ENCODE peak calls at places on chromosomes 3 and 15, in ten cellular contexts. W, F, O, I, M, K, H, P, C and S are unnamed samples.

GRCh38 chr3:181940703-181941102 is 229.0 kb downstream of the SOX2 start:
- DNase-seq in F (no peak), H (no peak), M (no peak), P (no peak), C (no peak), W (no peak), K (no peak), O (no peak), I (no peak), S (no peak)

GRCh38 chr3:58952128-58952917 is 97.5 kb downstream of the CFAP20DC start:
- DNase-seq in O (no peak), P (no peak), H (no peak), I (no peak), C (no peak), K (no peak), W (no peak), F (no peak), M (no peak), S (no peak)

GRCh38 chr3:195815169-195815771 is 3.5 kb upstream of the MUC4 start:
- DNase-seq in K (no peak), W (no peak), F (no peak), I (no peak), O (no peak), P (peak; percentile 52), H (no peak), C (no peak), M (no peak), S (no peak)

GRCh38 chr3:186569779-186570095 is 783 bp upstream of the DNAJB11 start:
- DNase-seq in F (no peak), O (no peak), M (peak; percentile 11), K (no peak), P (no peak), H (no peak), W (no peak), I (no peak), C (no peak), S (no peak)

GRCh38 chr3:65107174-65107573 is 419.4 kb upstream of the ADAMTS9 start:
- DNase-seq in M (no peak), O (no peak), H (peak; percentile 31), F (no peak), I (no peak), K (peak; percentile 51), W (no peak), P (no peak), C (no peak), S (no peak)

GRCh38 chr3:125367403-125368230 is 7.5 kb downstream of the ZNF148 start:
- DNase-seq in M (no peak), P (no peak), O (no peak), I (no peak), K (peak; percentile 24), C (no peak), F (no peak), H (no peak), W (no peak), S (no peak)

GRCh38 chr3:15637131-15637951 is 35.8 kb downstream of the BTD start:
- DNase-seq in I (no peak), O (no peak), F (no peak), M (no peak), C (no peak), P (no peak), K (no peak), H (no peak), W (no peak), S (no peak)

GRCh38 chr3:116005404-116005803 is 382.1 kb downstream of the GAP43 start:
- DNase-seq in K (peak; percentile 89), O (no peak), H (no peak), W (peak; percentile 73), P (peak; percentile 54), I (no peak), M (no peak), F (no peak), C (peak; percentile 5), S (peak; percentile 98)

GRCh38 chr3:175222356-175222755 is 363.2 kb downstream of the NAALADL2 start:
- DNase-seq in C (no peak), I (no peak), H (no peak), F (no peak), O (no peak), P (no peak), W (no peak), M (no peak), K (no peak), S (no peak)

GRCh38 chr15:65870889-65871533 is 1.7 kb downstream of the RAB11A start:
- DNase-seq in O (no peak), C (no peak), P (peak; percentile 69), K (peak; percentile 70), F (no peak), I (no peak), M (peak; percentile 48), H (no peak), W (peak; percentile 73), S (peak; percentile 73)

GRCh38 chr15:92811514-92811913 is 88.6 kb upstream of the CHD2 start:
- DNase-seq in W (no peak), M (peak; percentile 49), P (peak; percentile 80), K (no peak), O (peak; percentile 56), F (peak; percentile 9), I (no peak), C (no peak), H (peak; percentile 13), S (no peak)

GRCh38 chr3:37712387-37712786 is 149.3 kb upstream of the CTDSPL start:
- DNase-seq in F (no peak), P (no peak), I (no peak), C (no peak), W (no peak), O (no peak), M (no peak), K (no peak), H (no peak), S (no peak)

GRCh38 chr15:85128636-85129035 is 147.0 kb downstream of the PDE8A start:
- DNase-seq in P (no peak), K (peak; percentile 3), W (no peak), H (no peak), M (no peak), O (no peak), C (no peak), F (no peak), I (no peak), S (peak; percentile 50)

GRCh38 chr15:43881944-43882343 is 55.1 kb downstream of the WDR76 start:
- DNase-seq in K (no peak), F (no peak), I (no peak), H (no peak), M (no peak), C (no peak), O (no peak), W (no peak), P (no peak), S (no peak)

GRCh38 chr15:73240864-73241499 is 127.8 kb downstream of the HCN4 start:
- DNase-seq in I (peak; percentile 44), C (peak; percentile 67), F (peak; percentile 63), O (peak; percentile 73), H (peak; percentile 62), P (peak; percentile 78), K (peak; percentile 70), M (peak; percentile 67), W (peak; percentile 77), S (peak; percentile 37)

GRCh38 chr3:122925756-122926155 is 101.8 kb downstream of the SEMA5B start:
- DNase-seq in F (no peak), C (no peak), O (no peak), H (no peak), P (no peak), I (no peak), W (no peak), M (no peak), K (no peak), S (no peak)

DNA sequence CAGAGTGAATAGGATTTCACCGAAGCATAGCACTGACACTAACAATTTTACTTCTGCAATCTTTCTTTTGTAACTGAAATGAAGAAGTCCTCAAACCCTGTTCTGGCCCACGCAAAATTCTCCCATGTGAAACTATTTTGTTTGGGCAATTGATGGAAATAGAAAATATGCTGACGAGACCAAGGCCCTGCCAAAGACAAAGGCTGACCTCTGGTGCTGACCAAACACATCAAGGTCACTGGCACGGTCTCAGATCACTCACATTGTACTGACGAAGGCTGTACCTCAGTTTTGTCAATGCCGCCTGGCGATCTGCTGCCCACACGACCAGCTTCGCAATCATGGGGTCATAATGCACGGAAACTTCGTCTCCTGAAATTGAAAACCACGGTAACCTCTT is 58.4 kb upstream of the DCUN1D1 start:
- DNase-seq in O (no peak), K (no peak), W (no peak), M (no peak), I (peak; percentile 11), F (no peak), P (no peak), C (no peak), H (no peak), S (no peak)
- H3K27ac ChIP-seq in O (no peak overlapping the region), K (no peak overlapping the region), W (no peak overlapping the region), M (no peak overlapping the region), I (no peak overlapping the region), F (no peak overlapping the region), P (no peak overlapping the region), C (no peak overlapping the region), H (no peak overlapping the region), S (no peak overlapping the region)

DNA sequence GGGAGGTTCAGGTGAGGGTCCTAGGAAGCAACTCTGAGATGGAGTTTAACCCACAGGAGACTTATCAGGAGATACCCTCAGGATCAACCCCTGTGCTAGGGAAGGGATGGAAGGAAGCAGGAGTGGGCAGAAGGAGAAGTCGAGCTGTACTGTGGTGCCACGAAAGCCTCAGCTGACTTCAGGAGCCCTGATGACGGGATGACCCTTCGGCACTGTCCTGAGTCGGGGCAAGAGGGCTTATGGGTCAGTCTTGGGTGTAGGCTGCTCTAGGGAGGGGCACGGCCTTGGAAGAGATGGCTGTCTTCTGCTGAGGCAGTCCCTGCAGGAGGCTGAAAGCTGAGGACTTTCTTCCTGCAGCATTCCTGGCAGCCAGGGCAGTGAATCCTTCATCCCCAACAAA is 7.7 kb downstream of the CLEC3B start:
- DNase-seq in O (no peak), C (no peak), M (no peak), K (no peak), H (no peak), W (no peak), I (no peak), P (no peak), F (no peak), S (no peak)
- H3K27ac ChIP-seq in O (no peak overlapping the region), C (peak overlapping the region; percentile 82), M (no peak overlapping the region), K (no peak overlapping the region), H (no peak overlapping the region), W (no peak overlapping the region), I (no peak overlapping the region), P (no peak overlapping the region), F (no peak overlapping the region), S (no peak overlapping the region)

DNA sequence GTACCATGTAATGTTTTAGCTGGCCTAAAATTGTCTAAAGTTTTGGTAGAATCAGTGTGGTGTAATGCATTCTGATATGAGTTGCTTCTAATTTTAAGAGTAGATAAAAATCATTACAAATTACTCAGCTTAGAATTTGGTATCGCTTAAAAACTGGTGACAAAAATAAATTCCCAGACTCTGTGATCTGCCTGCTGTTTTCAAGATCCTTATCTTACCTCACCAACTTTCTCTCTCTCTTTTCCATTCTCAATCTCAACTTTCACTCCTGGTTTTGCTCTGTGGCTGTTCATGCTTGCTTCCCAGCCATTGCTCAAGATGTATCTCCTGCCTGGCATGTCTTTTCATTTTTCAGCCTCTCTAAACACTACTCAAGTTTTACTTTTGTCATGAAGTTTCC is 45.7 kb downstream of the TCF12 start:
- DNase-seq in F (no peak), I (no peak), W (no peak), P (no peak), K (peak; percentile 33), M (no peak), C (no peak), O (no peak), H (no peak), S (no peak)
- H3K27ac ChIP-seq in F (no peak overlapping the region), I (no peak overlapping the region), W (no peak overlapping the region), P (no peak overlapping the region), K (no peak overlapping the region), M (no peak overlapping the region), C (no peak overlapping the region), O (no peak overlapping the region), H (no peak overlapping the region), S (no peak overlapping the region)

GRCh38 chr3:154247806-154248480 is 76.3 kb downstream of the DHX36 start:
- DNase-seq in K (no peak), O (no peak), I (no peak), H (no peak), W (no peak), C (no peak), P (no peak), M (no peak), F (no peak), S (no peak)
- H3K27ac ChIP-seq in K (no peak overlapping the region), O (no peak overlapping the region), I (no peak overlapping the region), H (no peak overlapping the region), W (no peak overlapping the region), C (no peak overlapping the region), P (no peak overlapping the region), M (no peak overlapping the region), F (no peak overlapping the region), S (no peak overlapping the region)